ENCODE peak calls at places on chromosomes 12 and 14, in four cellular contexts. One of them, this sample, is unnamed.

GRCh38 chr12:20716037-20716436 is 20.9 kb downstream of the SLCO1C1 start:
- DNase-seq in mesothelial cell of epicardium: no peak
- DNase-seq in NCI-H460: no peak
- DNase-seq in activated CD4-positive, alpha-beta T cell treated with anti-CD3 and anti-CD28 coated beads for 48 hours: no peak
- DNase-seq in this sample: no peak

GRCh38 chr12:109870648-109871047 is 9.7 kb downstream of the GLTP start:
- DNase-seq in mesothelial cell of epicardium: no peak
- DNase-seq in NCI-H460: no peak
- DNase-seq in activated CD4-positive, alpha-beta T cell treated with anti-CD3 and anti-CD28 coated beads for 48 hours: no peak
- DNase-seq in this sample: no peak

GRCh38 chr12:27220057-27220987 is 23.8 kb upstream of the STK38L start:
- DNase-seq in mesothelial cell of epicardium: no peak
- DNase-seq in NCI-H460: no peak
- DNase-seq in activated CD4-positive, alpha-beta T cell treated with anti-CD3 and anti-CD28 coated beads for 48 hours: peak
- DNase-seq in this sample: no peak

GRCh38 chr12:31591308-31591901 is 469 bp upstream of the DENND5B start:
- DNase-seq in mesothelial cell of epicardium: no peak
- DNase-seq in NCI-H460: no peak
- DNase-seq in activated CD4-positive, alpha-beta T cell treated with anti-CD3 and anti-CD28 coated beads for 48 hours: no peak
- DNase-seq in this sample: peak

GRCh38 chr12:26906704-26907103 is 31.1 kb downstream of the INTS13 start:
- DNase-seq in mesothelial cell of epicardium: no peak
- DNase-seq in NCI-H460: no peak
- DNase-seq in activated CD4-positive, alpha-beta T cell treated with anti-CD3 and anti-CD28 coated beads for 48 hours: no peak
- DNase-seq in this sample: no peak

GRCh38 chr14:94056579-94057308 is 24.3 kb downstream of the DDX24 start:
- DNase-seq in mesothelial cell of epicardium: no peak
- DNase-seq in NCI-H460: no peak
- DNase-seq in activated CD4-positive, alpha-beta T cell treated with anti-CD3 and anti-CD28 coated beads for 48 hours: peak
- DNase-seq in this sample: no peak

GRCh38 chr14:73168274-73168673 is 32.0 kb downstream of the PSEN1 start:
- DNase-seq in mesothelial cell of epicardium: no peak
- DNase-seq in NCI-H460: no peak
- DNase-seq in activated CD4-positive, alpha-beta T cell treated with anti-CD3 and anti-CD28 coated beads for 48 hours: no peak
- DNase-seq in this sample: no peak

GRCh38 chr14:74816124-74816523 is 53.0 kb downstream of the YLPM1 start:
- DNase-seq in mesothelial cell of epicardium: no peak
- DNase-seq in NCI-H460: no peak
- DNase-seq in activated CD4-positive, alpha-beta T cell treated with anti-CD3 and anti-CD28 coated beads for 48 hours: no peak
- DNase-seq in this sample: no peak

GRCh38 chr14:71245659-71246361 is 338.6 kb downstream of the PCNX1 start:
- DNase-seq in mesothelial cell of epicardium: no peak
- DNase-seq in NCI-H460: no peak
- DNase-seq in activated CD4-positive, alpha-beta T cell treated with anti-CD3 and anti-CD28 coated beads for 48 hours: no peak
- DNase-seq in this sample: no peak

GRCh38 chr12:132178314-132178713 is 34.1 kb downstream of the NOC4L start:
- DNase-seq in mesothelial cell of epicardium: no peak
- DNase-seq in NCI-H460: no peak
- DNase-seq in activated CD4-positive, alpha-beta T cell treated with anti-CD3 and anti-CD28 coated beads for 48 hours: no peak
- DNase-seq in this sample: no peak

GRCh38 chr14:103652806-103653205 is 23.8 kb downstream of the KLC1 start:
- DNase-seq in mesothelial cell of epicardium: no peak
- DNase-seq in NCI-H460: no peak
- DNase-seq in activated CD4-positive, alpha-beta T cell treated with anti-CD3 and anti-CD28 coated beads for 48 hours: no peak
- DNase-seq in this sample: no peak

GRCh38 chr14:74147571-74147970 is 62.8 kb downstream of the LIN52 start:
- DNase-seq in mesothelial cell of epicardium: no peak
- DNase-seq in NCI-H460: no peak
- DNase-seq in activated CD4-positive, alpha-beta T cell treated with anti-CD3 and anti-CD28 coated beads for 48 hours: no peak
- DNase-seq in this sample: no peak

GRCh38 chr12:117272690-117273089 is 82.4 kb upstream of the FBXO21 start:
- DNase-seq in mesothelial cell of epicardium: no peak
- DNase-seq in NCI-H460: no peak
- DNase-seq in activated CD4-positive, alpha-beta T cell treated with anti-CD3 and anti-CD28 coated beads for 48 hours: no peak
- DNase-seq in this sample: no peak

GRCh38 chr14:100067971-100068959 is 3.0 kb downstream of the EVL start:
- DNase-seq in mesothelial cell of epicardium: no peak
- DNase-seq in NCI-H460: no peak
- DNase-seq in activated CD4-positive, alpha-beta T cell treated with anti-CD3 and anti-CD28 coated beads for 48 hours: peak
- DNase-seq in this sample: no peak